ENCODE peak calls at places on chromosomes 13 and 19, in six cellular contexts. U, F, O, H, L and K are unnamed samples. For H3K36me3, the result is how much of the 10 kb centered on the place peaks cover.

GRCh38 chr19:48568345-48568886 is 16.4 kb downstream of the SULT2B1 start:
- DNase-seq in U (no peak), F (no peak), O (peak), H (peak), L (peak), K (peak)

GRCh38 chr13:23966691-23967615 is 69.7 kb upstream of the C1QTNF9B start:
- DNase-seq in U (no peak), F (no peak), O (no peak), H (peak), L (peak), K (no peak)

GRCh38 chr13:112241288-112241687 is 134.9 kb upstream of the SPACA7 start:
- DNase-seq in U (no peak), F (no peak), O (no peak), H (no peak), L (no peak), K (no peak)

GRCh38 chr19:16435238-16435911 is 36.4 kb downstream of the EPS15L1 start:
- DNase-seq in U (no peak), F (no peak), O (peak), H (peak), L (peak), K (no peak)

GRCh38 chr19:29841209-29841558 is 29.4 kb downstream of the CCNE1 start:
- DNase-seq in U (no peak), F (no peak), O (peak), H (no peak), L (peak), K (no peak)

GRCh38 chr19:44661904-44662303 is 9.4 kb upstream of the CEACAM19 start:
- DNase-seq in U (no peak), F (no peak), O (no peak), H (peak), L (no peak), K (no peak)

GRCh38 chr13:59356607-59357006 is 807.1 kb downstream of the DIAPH3 start:
- DNase-seq in U (no peak), F (no peak), O (no peak), H (peak), L (peak), K (no peak)

GRCh38 chr13:93227280-93227905 is 786 bp downstream of the GPC6 start:
- DNase-seq in U (no peak), F (peak), O (peak), H (peak), L (peak), K (no peak)

GRCh38 chr19:49595819-49596404 is 4.9 kb downstream of the PRR12 start:
- DNase-seq in U (no peak), F (no peak), O (no peak), H (no peak), L (no peak), K (no peak)

GRCh38 chr19:18775586-18776287 is 15.4 kb downstream of the COMP start:
- DNase-seq in U (no peak), F (no peak), O (no peak), H (peak), L (peak), K (no peak)

GRCh38 chr13:40432018-40432978 is 234.1 kb downstream of the FOXO1 start:
- DNase-seq in U (no peak), F (no peak), O (no peak), H (no peak), L (no peak), K (no peak)

GRCh38 chr13:40706439-40706838 is 40.0 kb upstream of the FOXO1 start:
- DNase-seq in U (no peak), F (no peak), O (no peak), H (no peak), L (no peak), K (no peak)

GRCh38 chr19:4298772-4299550 is 3.2 kb downstream of the TMIGD2 start:
- DNase-seq in U (no peak), F (no peak), O (no peak), H (no peak), L (no peak), K (no peak)

GRCh38 chr13:42066542-42066941 is 18.1 kb downstream of the DGKH start:
- DNase-seq in U (no peak), F (no peak), O (no peak), H (peak), L (peak), K (peak)

GRCh38 chr13:106078191-106078590 is 457.3 kb downstream of the EFNB2 start:
- DNase-seq in U (no peak), F (no peak), O (peak), H (peak), L (no peak), K (peak)

GRCh38 chr13:34207334-34207733 is 389.4 kb downstream of the RFC3 start:
- DNase-seq in U (no peak), F (no peak), O (peak), H (peak), L (peak), K (peak)

GRCh38 chr13:97273341-97273831 is 51.3 kb downstream of the MBNL2 start:
- DNase-seq in U (no peak), F (no peak), O (no peak), H (no peak), L (no peak), K (no peak)

GRCh38 chr13:23323946-23324709 is 109.4 kb downstream of the SACS start:
- DNase-seq in U (no peak), F (no peak), O (peak), H (peak), L (no peak), K (no peak)

GRCh38 chr19:10431254-10431942 is 11.1 kb downstream of the PDE4A start:
- DNase-seq in U (no peak), F (no peak), O (peak), H (no peak), L (no peak), K (peak)

GRCh38 chr13:34046457-34046856 is 228.5 kb downstream of the RFC3 start:
- DNase-seq in U (no peak), F (no peak), O (no peak), H (no peak), L (no peak), K (no peak)

GRCh38 chr13:51772105-51772455 is 31.9 kb downstream of the DHRS12 start:
- DNase-seq in U (no peak), F (no peak), O (no peak), H (no peak), L (no peak), K (no peak)

GRCh38 chr13:99766641-99767045 is 204.9 kb downstream of the ZIC5 start:
- DNase-seq in U (peak), F (no peak), O (peak), H (no peak), L (no peak), K (no peak)

GRCh38 chr19:1811942-1812425 is at the start of gene ATP8B3:
- DNase-seq in U (no peak), F (no peak), O (no peak), H (no peak), L (no peak), K (no peak)

DNA sequence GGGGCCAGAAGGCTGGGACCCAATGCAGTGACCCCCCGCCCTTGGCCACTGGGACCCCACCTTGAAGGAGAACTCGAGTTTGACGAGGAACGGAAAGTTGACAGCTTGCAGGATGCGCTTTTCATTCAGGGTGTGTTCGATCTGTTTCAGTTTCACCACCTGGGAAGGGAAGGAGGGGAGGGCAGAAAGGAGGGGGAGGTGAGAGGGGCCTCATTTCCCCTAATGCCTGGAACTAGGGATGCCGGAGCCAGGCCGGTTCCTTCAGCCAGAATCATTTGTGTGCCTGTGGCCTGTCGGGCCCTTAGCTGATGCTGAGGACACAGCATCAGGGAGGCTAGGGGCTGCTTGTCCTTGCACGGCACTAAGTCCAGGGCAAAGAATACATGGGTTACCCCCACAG is 12.2 kb upstream of the SAMD1 start:
- DNase-seq in U (no peak), F (no peak), O (no peak), H (no peak), L (no peak), K (no peak)
- H3K9ac ChIP-seq in U (no peak), F (no peak), O (no peak), H (no peak), L (peak), K (no peak)

GRCh38 chr13:21147827-21148226 is 28.5 kb downstream of the SKA3 start:
- DNase-seq in U (no peak), F (no peak), O (no peak), H (no peak), L (no peak), K (no peak)
- H4K8ac ChIP-seq in U (no peak), F (no peak), O (no peak), H (no peak), L (no peak), K (no peak)

GRCh38 chr13:30746816-30747215 is 11.5 kb downstream of the ALOX5AP start:
- DNase-seq in U (no peak), F (no peak), O (no peak), H (no peak), L (no peak), K (no peak)
- H3K36me3 ChIP-seq in U (under half), F (under half), O (under half), H (under half), L (under half), K (under half)

GRCh38 chr13:44853641-44854040 is 135.6 kb downstream of the NUFIP1 start:
- DNase-seq in U (no peak), F (no peak), O (no peak), H (no peak), L (no peak), K (no peak)

GRCh38 chr13:44854264-44855060 is 134.8 kb downstream of the NUFIP1 start:
- DNase-seq in U (no peak), F (no peak), O (no peak), H (peak), L (no peak), K (no peak)

GRCh38 chr13:44857736-44858135 is 131.5 kb downstream of the NUFIP1 start:
- DNase-seq in U (no peak), F (no peak), O (no peak), H (no peak), L (no peak), K (no peak)

GRCh38 chr13:44857061-44857460 is 132.2 kb downstream of the NUFIP1 start:
- DNase-seq in U (no peak), F (no peak), O (no peak), H (no peak), L (no peak), K (no peak)

DNA sequence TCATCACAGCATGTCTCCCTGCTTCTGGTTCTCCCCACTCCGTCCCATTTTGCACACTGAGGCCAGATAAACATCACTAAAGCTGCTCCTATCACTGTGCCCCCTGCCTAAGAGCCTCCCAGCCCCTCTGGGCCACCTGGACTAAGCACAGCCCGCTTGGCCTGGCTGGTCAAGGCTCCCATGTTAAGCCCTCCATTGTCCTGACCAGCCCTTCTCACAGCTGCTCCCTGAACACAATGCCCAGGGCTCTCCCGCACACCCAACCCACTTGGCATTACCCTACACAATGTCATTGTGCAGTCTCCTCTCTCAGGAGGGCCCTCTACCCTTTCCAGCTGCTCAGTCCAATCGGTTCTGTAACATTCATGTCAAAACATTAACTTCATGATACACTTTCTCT is 133.4 kb downstream of the NUFIP1 start:
- DNase-seq in U (no peak), F (no peak), O (no peak), H (no peak), L (no peak), K (no peak)
- H3K9ac ChIP-seq in U (no peak), F (no peak), O (no peak), H (no peak), L (no peak), K (no peak)

GRCh38 chr19:342801-343421 is 1.7 kb downstream of the MIER2 start:
- DNase-seq in U (no peak), F (no peak), O (no peak), H (peak), L (peak), K (peak)
- H4K8ac ChIP-seq in U (no peak), F (no peak), O (no peak), H (peak), L (peak), K (no peak)

GRCh38 chr19:15399635-15400034 is 19.2 kb downstream of the AKAP8L start:
- DNase-seq in U (no peak), F (no peak), O (no peak), H (no peak), L (no peak), K (no peak)
- H3K36me3 ChIP-seq in U (half or more), F (half or more), O (under half), H (half or more), L (half or more), K (half or more)

GRCh38 chr13:43401364-43401763 is 378.0 kb downstream of the DNAJC15 start:
- DNase-seq in U (no peak), F (no peak), O (no peak), H (no peak), L (no peak), K (no peak)
- H3K9ac ChIP-seq in U (no peak), F (no peak), O (no peak), H (no peak), L (no peak), K (no peak)